ENCODE peak calls at places on chromosome 19, in six cellular contexts. D is lung; E is CD8-positive, alpha-beta memory T cell; S is fibroblast of lung; Q is upper lobe of left lung; N is heart left ventricle. Y is an unnamed sample.

GRCh38 chr19:17943284-17944221 is 10.7 kb downstream of the CCDC124 start:
- DNase-seq in N (no peak), E (no peak), Q (no peak), D (no peak), S (no peak), Y (no peak)

GRCh38 chr19:4077800-4078683 is 11.3 kb upstream of the ZBTB7A start:
- DNase-seq in S (peak; percentile 33), E (peak; percentile 66), Q (peak; percentile 69), D (no peak), N (peak; percentile 84), Y (no peak)

GRCh38 chr19:46211201-46211881 is 18.2 kb upstream of the IGFL1 start:
- DNase-seq in S (no peak), E (no peak), N (no peak), Q (peak; percentile 36), D (peak; percentile 53), Y (no peak)

GRCh38 chr19:13208964-13209796 is 59.0 kb downstream of the IER2 start:
- DNase-seq in Q (no peak), S (no peak), N (no peak), D (no peak), E (no peak), Y (no peak)

GRCh38 chr19:36093687-36094086 is 17.3 kb upstream of the OVOL3 start:
- DNase-seq in E (no peak), S (no peak), Q (no peak), N (peak; percentile 60), D (no peak), Y (no peak)

GRCh38 chr19:14183741-14184395 is 22.1 kb downstream of the ADGRL1 start:
- DNase-seq in S (no peak), E (no peak), D (no peak), Q (no peak), N (no peak), Y (no peak)

GRCh38 chr19:17026706-17027427 is at the start of gene CPAMD8:
- DNase-seq in S (no peak), Q (peak; percentile 31), E (no peak), N (peak; percentile 63), D (no peak), Y (no peak)

GRCh38 chr19:55014714-55015113 is 23.4 kb downstream of the GP6 start:
- DNase-seq in D (no peak), N (no peak), E (no peak), S (no peak), Q (no peak), Y (no peak)

GRCh38 chr19:18417250-18418033 is 1.8 kb upstream of the SSBP4 start:
- DNase-seq in Q (peak; percentile 82), N (peak; percentile 90), E (peak; percentile 64), S (peak; percentile 83), D (no peak), Y (no peak)

GRCh38 chr19:8306235-8307054 is 1.7 kb downstream of the CD320 start:
- DNase-seq in E (peak; percentile 39), N (peak; percentile 37), D (peak; percentile 24), Q (peak; percentile 19), S (no peak), Y (no peak)

GRCh38 chr19:3366104-3366760 is at the start of gene NFIC:
- DNase-seq in N (peak; percentile 90), E (peak; percentile 59), D (peak; percentile 75), Q (peak; percentile 71), S (peak; percentile 95), Y (peak; percentile 34)

GRCh38 chr19:16160943-16161560 is 12.3 kb downstream of the CIB3 start:
- DNase-seq in E (no peak), D (no peak), S (peak; percentile 67), N (no peak), Q (no peak), Y (no peak)

GRCh38 chr19:39319098-39319891 is 1.4 kb downstream of the LRFN1 start:
- DNase-seq in Q (no peak), S (no peak), D (no peak), E (no peak), N (no peak), Y (no peak)

GRCh38 chr19:38769635-38770211 is 3.6 kb downstream of the LGALS7 start:
- DNase-seq in D (peak; percentile 91), Q (peak; percentile 94), S (peak; percentile 71), E (peak; percentile 91), N (peak; percentile 93), Y (peak; percentile 90)

GRCh38 chr19:56015756-56016155 is 29.2 kb downstream of the NLRP5 start:
- DNase-seq in S (no peak), E (no peak), D (no peak), N (no peak), Q (no peak), Y (no peak)

GRCh38 chr19:8593931-8594330 is 16.6 kb downstream of the ADAMTS10 start:
- DNase-seq in N (no peak), S (no peak), D (no peak), E (no peak), Q (no peak), Y (no peak)

GRCh38 chr19:33514885-33515485 is 6.6 kb downstream of the PEPD start:
- DNase-seq in S (peak; percentile 6), N (peak; percentile 44), D (peak; percentile 46), E (no peak), Q (no peak), Y (no peak)

GRCh38 chr19:44777715-44778347 is at the start of gene CBLC:
- DNase-seq in N (no peak), D (peak; percentile 67), S (no peak), E (no peak), Q (peak; percentile 81), Y (no peak)

GRCh38 chr19:2441096-2441752 is 13.8 kb upstream of the TIMM13 start:
- DNase-seq in N (no peak), E (no peak), Q (no peak), D (no peak), S (no peak), Y (no peak)

GRCh38 chr19:10104130-10104513 is 1.6 kb upstream of the ANGPTL6 start:
- DNase-seq in D (no peak), N (no peak), E (no peak), Q (no peak), S (no peak), Y (no peak)

GRCh38 chr19:58326501-58326913 is 287 bp upstream of the ZSCAN22 start:
- DNase-seq in Q (no peak), S (no peak), D (no peak), E (no peak), N (no peak), Y (no peak)

GRCh38 chr19:7337380-7338194 is 11.2 kb upstream of the ARHGEF18 start:
- DNase-seq in Q (peak; percentile 42), N (no peak), E (no peak), D (no peak), S (no peak), Y (no peak)

GRCh38 chr19:6674868-6675305 is 4.9 kb upstream of the TNFSF14 start:
- DNase-seq in N (peak; percentile 62), S (peak; percentile 28), Q (peak; percentile 84), E (peak; percentile 94), D (peak; percentile 48), Y (peak; percentile 79)

GRCh38 chr19:4717191-4717965 is 6.3 kb downstream of the DPP9 start:
- DNase-seq in E (no peak), Q (peak; percentile 88), N (no peak), S (peak; percentile 50), D (peak; percentile 73), Y (no peak)

GRCh38 chr19:19591133-19591825 is 27.2 kb downstream of the PBX4 start:
- DNase-seq in D (peak; percentile 60), E (peak; percentile 83), S (peak; percentile 98), N (no peak), Q (peak; percentile 77), Y (peak; percentile 43)

GRCh38 chr19:45515081-45515624 is 7.9 kb downstream of the VASP start:
- DNase-seq in S (no peak), E (peak; percentile 58), D (peak; percentile 80), Q (peak; percentile 87), N (peak; percentile 70), Y (no peak)

GRCh38 chr19:42436006-42436405 is 6.7 kb downstream of the CXCL17 start:
- DNase-seq in N (no peak), S (peak; percentile 27), D (peak; percentile 65), Q (peak; percentile 78), E (no peak), Y (no peak)

GRCh38 chr19:51614789-51615188 is 15.4 kb downstream of the SIGLEC5 start:
- DNase-seq in Q (no peak), N (no peak), E (no peak), S (no peak), D (no peak), Y (no peak)
- H3K9me3 ChIP-seq in Q (no peaks in the 10 kb centered on the region), N (no peaks in the 10 kb centered on the region), E (no peaks in the 10 kb centered on the region), S (no peaks in the 10 kb centered on the region), D (no peaks in the 10 kb centered on the region), Y (no peaks in the 10 kb centered on the region)

DNA sequence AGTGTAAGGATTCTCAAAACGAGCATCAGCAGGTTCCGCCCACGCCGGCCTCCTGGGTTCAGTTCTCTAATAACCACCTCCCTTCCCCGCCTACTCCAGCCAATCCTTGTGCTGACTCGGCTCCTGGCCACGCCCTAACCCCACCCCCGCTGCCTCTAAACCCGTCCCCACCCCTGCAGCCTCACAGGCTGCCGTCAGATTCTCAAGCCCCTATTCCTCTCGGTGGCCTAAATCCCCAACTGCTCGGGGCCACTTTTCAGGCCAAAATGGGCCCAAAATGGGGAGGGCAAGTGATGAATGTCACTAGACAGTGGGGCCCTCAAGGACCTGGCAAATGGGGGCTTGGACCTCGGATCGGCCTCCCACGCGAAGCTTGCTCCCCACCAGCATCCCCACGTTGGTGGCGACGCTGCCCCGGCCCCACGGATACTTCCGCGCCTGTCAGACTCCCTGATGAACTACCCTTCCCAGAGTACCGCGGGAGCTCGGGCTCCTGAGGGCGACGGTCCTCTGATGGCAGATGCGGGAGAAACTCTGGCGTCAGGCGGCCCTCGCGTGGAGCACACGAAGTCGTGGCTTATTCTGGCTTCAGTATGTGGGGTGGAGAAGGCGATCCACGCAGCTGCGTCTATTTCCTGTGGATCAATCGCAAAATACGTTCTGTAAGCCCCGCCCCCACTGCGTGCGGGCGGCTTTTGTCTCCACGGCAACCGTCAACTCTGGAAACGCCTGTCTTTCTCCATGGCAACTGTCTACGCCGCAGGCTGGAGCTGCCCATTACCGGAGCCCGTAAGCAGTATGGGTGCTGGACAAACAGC is 24.8 kb downstream of the ZNF473 start:
- DNase-seq in E (peak; percentile 90), Q (peak; percentile 81), S (peak; percentile 78), D (peak; percentile 83), N (peak; percentile 89), Y (peak; percentile 70)
- H3K9me3 ChIP-seq in E (peaks cover 12% of the 10 kb centered on the region), Q (peaks cover 9% of the 10 kb centered on the region), S (peaks cover 5% of the 10 kb centered on the region), D (peaks cover 12% of the 10 kb centered on the region), N (peaks cover 14% of the 10 kb centered on the region), Y (no peaks in the 10 kb centered on the region)

GRCh38 chr19:21559444-21559843 is 54.0 kb downstream of the ZNF429 start:
- DNase-seq in S (no peak), Q (no peak), N (no peak), D (no peak), E (no peak), Y (no peak)
- H3K9me3 ChIP-seq in S (no peaks in the 10 kb centered on the region), Q (peaks cover 44% of the 10 kb centered on the region), N (peaks cover 15% of the 10 kb centered on the region), D (no peaks in the 10 kb centered on the region), E (no peaks in the 10 kb centered on the region), Y (peaks cover 10% of the 10 kb centered on the region)

DNA sequence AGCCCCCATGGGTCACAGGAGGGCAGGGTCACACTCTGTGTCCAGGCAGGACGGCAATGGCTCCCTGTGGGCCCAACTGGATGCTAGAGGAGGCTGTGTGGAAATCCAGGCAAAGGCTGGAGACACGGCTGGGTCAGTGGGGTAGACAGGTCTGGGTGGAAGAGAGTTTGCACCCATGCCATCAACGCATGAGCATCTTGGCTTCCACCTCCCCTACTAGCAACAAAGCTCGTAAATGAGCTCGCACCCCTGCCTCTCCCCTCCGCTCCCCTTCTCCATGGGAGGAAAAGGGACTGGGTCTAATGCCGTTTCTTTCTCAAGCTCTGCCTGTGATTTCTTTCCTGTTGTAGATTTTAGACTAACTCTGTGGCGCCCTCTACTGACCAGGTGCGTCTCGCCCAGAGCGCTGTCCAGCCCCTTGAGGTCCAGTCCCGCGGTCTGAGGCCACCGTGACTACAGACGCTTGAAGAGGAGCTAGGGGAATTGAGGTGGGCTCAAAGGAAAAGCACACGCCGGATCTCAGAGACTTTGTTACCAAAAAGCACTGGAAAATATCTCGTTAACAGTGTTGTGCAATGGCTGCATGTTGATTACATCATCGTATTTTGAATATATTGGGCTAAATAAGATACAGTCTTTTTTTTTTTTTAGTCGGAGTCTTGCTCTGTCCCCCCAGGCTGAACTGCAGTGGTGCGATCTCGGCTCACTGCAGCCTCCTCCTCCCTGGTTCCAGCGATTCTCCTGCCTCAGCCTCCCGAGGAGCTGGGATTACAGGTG is 50.7 kb upstream of the USP29 start:
- DNase-seq in E (no peak), D (no peak), N (no peak), Q (no peak), S (no peak), Y (no peak)
- H3K9me3 ChIP-seq in E (peaks cover 4% of the 10 kb centered on the region), D (no peaks in the 10 kb centered on the region), N (no peaks in the 10 kb centered on the region), Q (no peaks in the 10 kb centered on the region), S (peaks cover 2% of the 10 kb centered on the region), Y (no peaks in the 10 kb centered on the region)